ENCODE peak calls at places on chromosome X, in five cellular contexts. Q is NCI-H2171, G is RPMI8226, P is fibroblast of lung, V is foreskin fibroblast. I is an unnamed sample.
A peak's percentile ranks its signal among the peaks of the same experiment; 100 is the strongest.

GRCh38 chrX:47483310-47484268 is 567 bp upstream of the ZNF41 start:
- DNase-seq in Q (no peak), G (no peak), P (peak; percentile 50), V (peak; percentile 35), I (no peak)

GRCh38 chrX:48972214-48973164 is 845 bp upstream of the KCND1 start:
- DNase-seq in Q (no peak), G (peak; percentile 46), P (peak; percentile 44), V (peak; percentile 63), I (no peak)

GRCh38 chrX:31293409-31293808 is 221.6 kb upstream of the FTHL17 start:
- DNase-seq in Q (no peak), G (no peak), P (no peak), V (peak; percentile 2), I (no peak)

GRCh38 chrX:1452497-1453389 is at the start of gene ASMTL:
- DNase-seq in Q (no peak), G (peak; percentile 98), P (peak; percentile 94), V (peak; percentile 100), I (peak; percentile 99)

GRCh38 chrX:102959471-102959870 is 22.4 kb downstream of the RAB40AL start:
- DNase-seq in Q (no peak), G (no peak), P (peak; percentile 82), V (peak; percentile 90), I (no peak)

GRCh38 chrX:153411255-153411987 is at the start of gene ZFP92:
- DNase-seq in Q (no peak), G (peak; percentile 51), P (no peak), V (peak; percentile 17), I (no peak)

GRCh38 chrX:67543818-67544217 is at the start of gene AR:
- DNase-seq in Q (peak; percentile 15), G (no peak), P (peak; percentile 74), V (peak; percentile 90), I (no peak)

GRCh38 chrX:81336455-81337144 is 134.7 kb downstream of the SH3BGRL start:
- DNase-seq in Q (no peak), G (no peak), P (peak; percentile 43), V (no peak), I (no peak)

GRCh38 chrX:17361620-17362019 is 13.4 kb upstream of the NHS start:
- DNase-seq in Q (no peak), G (peak; percentile 24), P (no peak), V (peak; percentile 4), I (no peak)

GRCh38 chrX:14362731-14363130 is 166.6 kb upstream of the GLRA2 start:
- DNase-seq in Q (no peak), G (no peak), P (peak; percentile 44), V (peak; percentile 48), I (no peak)

GRCh38 chrX:147340947-147341346 is 526.4 kb upstream of the CXorf51A start:
- DNase-seq in Q (no peak), G (no peak), P (no peak), V (no peak), I (no peak)

GRCh38 chrX:51420610-51421009 is 75.8 kb downstream of the NUDT11 start:
- DNase-seq in Q (no peak), G (peak; percentile 46), P (peak; percentile 26), V (peak; percentile 47), I (peak; percentile 8)

GRCh38 chrX:341541-342101 is 23.0 kb upstream of the GTPBP6 start:
- DNase-seq in Q (no peak), G (no peak), P (no peak), V (no peak), I (no peak)

GRCh38 chrX:46860536-46860935 is 23.7 kb downstream of the RP2 start:
- DNase-seq in Q (no peak), G (no peak), P (no peak), V (no peak), I (no peak)

GRCh38 chrX:42678133-42678532 is 99.8 kb downstream of the PPP1R2C start:
- DNase-seq in Q (no peak), G (no peak), P (peak; percentile 6), V (peak; percentile 7), I (no peak)

GRCh38 chrX:10034740-10035260 is 67.6 kb downstream of the CLDN34 start:
- DNase-seq in Q (no peak), G (no peak), P (no peak), V (no peak), I (no peak)

GRCh38 chrX:151776113-151776790 is 41.7 kb downstream of the CNGA2 start:
- DNase-seq in Q (no peak), G (no peak), P (no peak), V (peak; percentile 33), I (no peak)

GRCh38 chrX:137424679-137425078 is 141.2 kb upstream of the ZIC3 start:
- DNase-seq in Q (no peak), G (no peak), P (no peak), V (no peak), I (no peak)

GRCh38 chrX:3518870-3519269 is 172.4 kb upstream of the MXRA5 start:
- DNase-seq in Q (no peak), G (no peak), P (peak; percentile 96), V (peak; percentile 76), I (peak; percentile 97)

GRCh38 chrX:46326161-46326560 is 219.1 kb downstream of the ZNF674 start:
- DNase-seq in Q (no peak), G (no peak), P (peak; percentile 57), V (peak; percentile 42), I (no peak)

GRCh38 chrX:153820601-153821000 is 9.7 kb downstream of the PDZD4 start:
- DNase-seq in Q (peak; percentile 50), G (peak; percentile 58), P (no peak), V (no peak), I (no peak)

GRCh38 chrX:19257001-19257400 is 86.7 kb upstream of the PDHA1 start:
- DNase-seq in Q (no peak), G (no peak), P (no peak), V (no peak), I (no peak)

GRCh38 chrX:17944833-17945497 is 83.9 kb upstream of the RAI2 start:
- DNase-seq in Q (no peak), G (peak; percentile 8), P (no peak), V (peak; percentile 4), I (no peak)

GRCh38 chrX:12920990-12921389 is 14.6 kb downstream of the TLR8 start:
- DNase-seq in Q (no peak), G (no peak), P (no peak), V (no peak), I (no peak)

GRCh38 chrX:78708171-78708570 is 39.3 kb upstream of the LPAR4 start:
- DNase-seq in Q (no peak), G (peak; percentile 4), P (peak; percentile 38), V (peak; percentile 64), I (peak; percentile 16)

GRCh38 chrX:153307546-153308175 is 13.9 kb downstream of the PNMA6F start:
- DNase-seq in Q (no peak), G (no peak), P (no peak), V (no peak), I (no peak)

GRCh38 chrX:48705876-48706275 is 9.3 kb downstream of the SUV39H1 start:
- DNase-seq in Q (no peak), G (no peak), P (no peak), V (no peak), I (no peak)

GRCh38 chrX:109696146-109696740 is 36.8 kb downstream of the ACSL4 start:
- DNase-seq in Q (no peak), G (no peak), P (no peak), V (no peak), I (no peak)

GRCh38 chrX:31200430-31200829 is 128.6 kb upstream of the FTHL17 start:
- DNase-seq in Q (no peak), G (no peak), P (no peak), V (no peak), I (no peak)

GRCh38 chrX:50680990-50681389 is 133.0 kb downstream of the SHROOM4 start:
- DNase-seq in Q (no peak), G (no peak), P (no peak), V (no peak), I (no peak)

GRCh38 chrX:54181196-54181953 is 1.7 kb downstream of the FAM120C start:
- DNase-seq in Q (no peak), G (no peak), P (peak; percentile 76), V (no peak), I (no peak)

GRCh38 chrX:17377047-17377692 is 2.2 kb downstream of the NHS start:
- DNase-seq in Q (peak; percentile 14), G (no peak), P (peak; percentile 68), V (peak; percentile 75), I (no peak)

GRCh38 chrX:77200663-77201062 is 246.5 kb upstream of the FGF16 start:
- DNase-seq in Q (no peak), G (no peak), P (no peak), V (no peak), I (no peak)

GRCh38 chrX:14697453-14697852 is 168.1 kb downstream of the GLRA2 start:
- DNase-seq in Q (no peak), G (peak; percentile 52), P (no peak), V (peak; percentile 43), I (no peak)

GRCh38 chrX:135520022-135520552 is 373 bp upstream of the INTS6L start:
- DNase-seq in Q (no peak), G (peak; percentile 3), P (peak; percentile 82), V (peak; percentile 41), I (no peak)

GRCh38 chrX:153494541-153495361 is at the start of gene BGN:
- DNase-seq in Q (no peak), G (no peak), P (peak; percentile 78), V (peak; percentile 75), I (no peak)

GRCh38 chrX:43750248-43750676 is 94.2 kb downstream of the MAOA start:
- DNase-seq in Q (peak; percentile 3), G (peak; percentile 61), P (peak; percentile 46), V (peak; percentile 83), I (peak; percentile 4)